ENCODE peak calls at places on chromosomes 2 and 18, in ten cellular contexts. J, R, O, B, U, N, S, T, X and C are unnamed samples.
A peak's percentile ranks its signal among the peaks of the same experiment; 100 is the strongest.

GRCh38 chr2:187519419-187520120 is 34.7 kb downstream of the TFPI start:
- DNase-seq in S (no peak), R (no peak), N (no peak), J (no peak), O (no peak), U (no peak), B (no peak), T (no peak), X (no peak), C (no peak)

GRCh38 chr2:161586517-161587167 is 37.6 kb upstream of the SLC4A10 start:
- DNase-seq in B (no peak), T (no peak), X (no peak), J (no peak), U (peak; percentile 56), O (no peak), S (no peak), R (no peak), N (no peak), C (no peak)

GRCh38 chr2:117123362-117123761 is 691.1 kb upstream of the DDX18 start:
- DNase-seq in B (no peak), X (no peak), T (no peak), R (no peak), N (no peak), S (no peak), O (no peak), U (no peak), J (no peak), C (no peak)

GRCh38 chr18:11909597-11910026 is 1.5 kb upstream of the MPPE1 start:
- DNase-seq in R (no peak), N (no peak), O (no peak), J (peak; percentile 9), B (no peak), S (no peak), U (peak; percentile 61), T (no peak), X (peak; percentile 6), C (no peak)

GRCh38 chr2:49162151-49162550 is 7.8 kb upstream of the FSHR start:
- DNase-seq in T (no peak), O (no peak), B (no peak), J (no peak), X (no peak), N (no peak), U (no peak), S (no peak), R (no peak), C (no peak)

GRCh38 chr2:156340818-156341481 is 8.4 kb upstream of the NR4A2 start:
- DNase-seq in S (no peak), R (peak; percentile 22), J (no peak), X (peak; percentile 86), U (peak; percentile 40), B (no peak), T (no peak), N (no peak), O (no peak), C (no peak)

GRCh38 chr2:106098081-106098480 is 96.0 kb downstream of the UXS1 start:
- DNase-seq in X (no peak), B (no peak), O (no peak), J (no peak), R (no peak), T (no peak), N (no peak), S (no peak), U (peak; percentile 20), C (no peak)

GRCh38 chr2:117755768-117756167 is 58.7 kb upstream of the DDX18 start:
- DNase-seq in U (no peak), S (no peak), R (no peak), T (no peak), X (no peak), N (no peak), B (no peak), O (no peak), J (no peak), C (no peak)

GRCh38 chr2:112787729-112788401 is 3.6 kb upstream of the IL1A start:
- DNase-seq in J (no peak), T (no peak), R (no peak), N (no peak), O (no peak), B (no peak), X (no peak), S (no peak), U (no peak), C (no peak)

GRCh38 chr2:160816916-160817315 is 323.3 kb upstream of the RBMS1 start:
- DNase-seq in J (no peak), O (no peak), N (no peak), T (no peak), B (no peak), X (no peak), S (no peak), U (no peak), R (no peak), C (no peak)

GRCh38 chr2:11761259-11761658 is 14.8 kb downstream of the LPIN1 start:
- DNase-seq in O (no peak), R (no peak), J (no peak), X (peak; percentile 77), U (no peak), T (no peak), N (no peak), B (no peak), S (no peak), C (no peak)

GRCh38 chr18:62812242-62812641 is 96.9 kb downstream of the PHLPP1 start:
- DNase-seq in O (no peak), U (no peak), S (peak; percentile 34), T (no peak), R (no peak), N (no peak), X (no peak), B (no peak), J (no peak), C (no peak)

GRCh38 chr2:28406276-28407096 is 13.8 kb downstream of the FOSL2 start:
- DNase-seq in S (peak; percentile 48), U (peak; percentile 59), J (no peak), B (no peak), T (no peak), R (no peak), X (no peak), N (peak; percentile 44), O (no peak), C (no peak)

GRCh38 chr18:58025733-58026132 is 18.3 kb upstream of the NEDD4L start:
- DNase-seq in T (no peak), B (no peak), O (no peak), U (no peak), S (no peak), J (no peak), X (no peak), N (no peak), R (no peak), C (no peak)

GRCh38 chr18:55384551-55385275 is 203.3 kb downstream of the TCF4 start:
- DNase-seq in T (no peak), S (no peak), X (no peak), R (peak; percentile 22), J (no peak), O (peak; percentile 13), N (no peak), U (peak; percentile 80), B (no peak), C (no peak)

GRCh38 chr2:239884875-239885274 is 140.3 kb downstream of the NDUFA10 start:
- DNase-seq in N (no peak), X (peak; percentile 7), T (no peak), J (no peak), B (no peak), S (no peak), R (no peak), U (no peak), O (no peak), C (no peak)

GRCh38 chr2:111185496-111186022 is 64.8 kb downstream of the BCL2L11 start:
- DNase-seq in T (peak; percentile 70), O (no peak), B (no peak), X (peak; percentile 88), N (no peak), U (no peak), J (no peak), R (no peak), S (peak; percentile 91), C (no peak)

GRCh38 chr2:105554235-105554634 is 155.4 kb upstream of the FHL2 start:
- DNase-seq in X (no peak), B (no peak), O (no peak), S (no peak), U (no peak), T (no peak), J (no peak), R (no peak), N (no peak), C (no peak)

GRCh38 chr2:3023531-3023930 is 354.1 kb downstream of the EIPR1 start:
- DNase-seq in N (no peak), O (no peak), R (no peak), U (no peak), X (no peak), T (no peak), S (no peak), J (no peak), B (no peak), C (no peak)

GRCh38 chr2:43051316-43051715 is 175.1 kb downstream of the ZFP36L2 start:
- DNase-seq in X (no peak), B (no peak), T (no peak), S (peak; percentile 61), N (no peak), O (no peak), R (no peak), J (no peak), U (peak; percentile 68), C (no peak)

GRCh38 chr18:34159691-34160185 is 65.0 kb downstream of the NOL4 start:
- DNase-seq in O (no peak), X (peak; percentile 72), S (no peak), J (no peak), B (no peak), N (no peak), U (no peak), R (no peak), T (no peak), C (no peak)

GRCh38 chr2:237067985-237068576 is 17.6 kb upstream of the COPS8 start:
- DNase-seq in O (no peak), U (peak; percentile 50), N (no peak), S (no peak), T (no peak), X (no peak), J (no peak), R (no peak), B (no peak), C (no peak)

GRCh38 chr18:70332694-70333093 is 43.8 kb downstream of the SOCS6 start:
- DNase-seq in S (no peak), B (no peak), R (no peak), J (no peak), T (no peak), U (no peak), N (no peak), X (no peak), O (no peak), C (no peak)

GRCh38 chr2:164485541-164485940 is 135.7 kb downstream of the GRB14 start:
- DNase-seq in S (no peak), X (no peak), O (no peak), N (no peak), U (no peak), B (no peak), T (no peak), R (no peak), J (no peak), C (no peak)

GRCh38 chr18:48589797-48590519 is 51.1 kb downstream of the CTIF start:
- DNase-seq in N (no peak), S (no peak), X (no peak), R (no peak), B (peak; percentile 63), T (no peak), O (no peak), J (no peak), U (peak; percentile 18), C (no peak)

GRCh38 chr2:199692489-199692888 is 158.5 kb downstream of the FTCDNL1 start:
- DNase-seq in T (no peak), S (no peak), U (no peak), R (no peak), J (no peak), O (no peak), B (no peak), N (no peak), X (peak; percentile 98), C (no peak)

GRCh38 chr2:27202829-27203228 is 9.0 kb upstream of the ATRAID start:
- DNase-seq in X (no peak), R (no peak), N (no peak), S (no peak), T (no peak), B (no peak), J (no peak), U (peak; percentile 57), O (no peak), C (no peak)

GRCh38 chr2:10283106-10284062 is 19.3 kb upstream of the HPCAL1 start:
- DNase-seq in S (no peak), N (no peak), B (no peak), O (no peak), U (peak; percentile 70), X (peak; percentile 9), J (no peak), T (no peak), R (no peak), C (no peak)